ENCODE peak calls at places on chromosome 4, in eight cellular contexts. One of them, this sample, is unnamed.

GRCh38 chr4:40990202-40990898 is 224.0 kb downstream of the APBB2 start:
- DNase-seq in fibroblast of mammary gland: peak; percentile 97
- DNase-seq in fibroblast of lung: peak; percentile 97
- DNase-seq in lower lobe of right lung: no peak
- DNase-seq in foreskin keratinocyte: peak; percentile 96
- DNase-seq in GM12865: peak; percentile 75
- DNase-seq in tibial artery: no peak
- DNase-seq in endothelial cell: no peak
- DNase-seq in this sample: peak; percentile 10

GRCh38 chr4:188190461-188190860 is 51.2 kb downstream of the TRIML1 start:
- DNase-seq in fibroblast of mammary gland: peak; percentile 72
- DNase-seq in fibroblast of lung: peak; percentile 10
- DNase-seq in lower lobe of right lung: no peak
- DNase-seq in foreskin keratinocyte: no peak
- DNase-seq in GM12865: no peak
- DNase-seq in tibial artery: no peak
- DNase-seq in endothelial cell: no peak
- DNase-seq in this sample: no peak

GRCh38 chr4:48543796-48544195 is 53.7 kb downstream of the ZAR1 start:
- DNase-seq in fibroblast of mammary gland: no peak
- DNase-seq in fibroblast of lung: no peak
- DNase-seq in lower lobe of right lung: no peak
- DNase-seq in foreskin keratinocyte: peak; percentile 3
- DNase-seq in GM12865: no peak
- DNase-seq in tibial artery: no peak
- DNase-seq in endothelial cell: no peak
- DNase-seq in this sample: no peak

GRCh38 chr4:76605099-76605563 is 170.1 kb downstream of the SHROOM3 start:
- DNase-seq in fibroblast of mammary gland: peak; percentile 73
- DNase-seq in fibroblast of lung: no peak
- DNase-seq in lower lobe of right lung: no peak
- DNase-seq in foreskin keratinocyte: no peak
- DNase-seq in GM12865: no peak
- DNase-seq in tibial artery: no peak
- DNase-seq in endothelial cell: no peak
- DNase-seq in this sample: no peak

GRCh38 chr4:86543560-86544312 is 50.4 kb upstream of the PTPN13 start:
- DNase-seq in fibroblast of mammary gland: no peak
- DNase-seq in fibroblast of lung: no peak
- DNase-seq in lower lobe of right lung: no peak
- DNase-seq in foreskin keratinocyte: peak; percentile 24
- DNase-seq in GM12865: no peak
- DNase-seq in tibial artery: no peak
- DNase-seq in endothelial cell: no peak
- DNase-seq in this sample: no peak

GRCh38 chr4:127549521-127549920 is 83.2 kb upstream of the INTU start:
- DNase-seq in fibroblast of mammary gland: no peak
- DNase-seq in fibroblast of lung: no peak
- DNase-seq in lower lobe of right lung: no peak
- DNase-seq in foreskin keratinocyte: peak; percentile 9
- DNase-seq in GM12865: no peak
- DNase-seq in tibial artery: no peak
- DNase-seq in endothelial cell: no peak
- DNase-seq in this sample: no peak

GRCh38 chr4:37737456-37737855 is 51.3 kb upstream of the RELL1 start:
- DNase-seq in fibroblast of mammary gland: peak; percentile 88
- DNase-seq in fibroblast of lung: peak; percentile 75
- DNase-seq in lower lobe of right lung: no peak
- DNase-seq in foreskin keratinocyte: peak; percentile 73
- DNase-seq in GM12865: no peak
- DNase-seq in tibial artery: no peak
- DNase-seq in endothelial cell: no peak
- DNase-seq in this sample: no peak

GRCh38 chr4:1584498-1584897 is 99.6 kb downstream of the FAM53A start:
- DNase-seq in fibroblast of mammary gland: no peak
- DNase-seq in fibroblast of lung: no peak
- DNase-seq in lower lobe of right lung: peak; percentile 28
- DNase-seq in foreskin keratinocyte: no peak
- DNase-seq in GM12865: no peak
- DNase-seq in tibial artery: no peak
- DNase-seq in endothelial cell: no peak
- DNase-seq in this sample: no peak

GRCh38 chr4:51830146-51830545 is 12.8 kb upstream of the DCUN1D4 start:
- DNase-seq in fibroblast of mammary gland: no peak
- DNase-seq in fibroblast of lung: no peak
- DNase-seq in lower lobe of right lung: no peak
- DNase-seq in foreskin keratinocyte: no peak
- DNase-seq in GM12865: no peak
- DNase-seq in tibial artery: no peak
- DNase-seq in endothelial cell: no peak
- DNase-seq in this sample: no peak

GRCh38 chr4:17762705-17763104 is 18.7 kb downstream of the FAM184B start:
- DNase-seq in fibroblast of mammary gland: peak; percentile 74
- DNase-seq in fibroblast of lung: peak; percentile 44
- DNase-seq in lower lobe of right lung: no peak
- DNase-seq in foreskin keratinocyte: peak; percentile 82
- DNase-seq in GM12865: peak; percentile 43
- DNase-seq in tibial artery: no peak
- DNase-seq in endothelial cell: no peak
- DNase-seq in this sample: no peak
- TF ChIP-seq CTCF in fibroblast of mammary gland: peak; percentile 37
- TF ChIP-seq CTCF in fibroblast of lung: peak; percentile 35
- TF ChIP-seq CTCF in lower lobe of right lung: peak; percentile 21
- TF ChIP-seq CTCF in foreskin keratinocyte: peak; percentile 75
- TF ChIP-seq CTCF in GM12865: peak; percentile 29
- TF ChIP-seq CTCF in tibial artery: no peak
- TF ChIP-seq CTCF in endothelial cell: no peak
- TF ChIP-seq CTCF in this sample: peak; percentile 30

DNA sequence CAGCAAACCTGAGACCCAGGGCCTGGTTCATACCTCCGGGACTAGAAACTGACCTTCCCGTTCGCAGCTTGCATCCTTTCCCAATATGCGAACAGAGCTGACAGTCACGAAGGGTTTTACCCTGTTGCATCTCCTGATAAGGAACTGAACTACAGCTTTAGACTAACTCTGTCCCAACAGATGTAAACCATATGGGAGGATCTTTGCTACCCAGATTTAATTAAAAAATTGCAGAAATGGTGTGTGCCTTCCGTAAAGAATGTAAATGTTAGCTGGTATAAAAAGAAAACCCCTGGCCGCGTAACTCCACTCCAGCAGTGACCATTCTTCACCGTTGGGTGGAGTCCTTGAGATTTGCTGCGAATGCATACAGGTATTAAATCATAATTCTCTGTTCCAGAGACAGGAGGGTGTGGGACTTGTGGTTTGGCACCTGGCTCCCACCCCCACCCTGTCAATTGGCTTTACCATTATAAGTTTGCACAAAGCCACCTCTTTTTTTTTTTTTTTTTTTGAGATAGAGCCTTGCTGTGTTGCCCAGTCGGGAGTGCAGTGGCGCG is 40.6 kb upstream of the SORCS2 start:
- DNase-seq in fibroblast of mammary gland: no peak
- DNase-seq in fibroblast of lung: no peak
- DNase-seq in lower lobe of right lung: peak; percentile 0
- DNase-seq in foreskin keratinocyte: no peak
- DNase-seq in GM12865: no peak
- DNase-seq in tibial artery: no peak
- DNase-seq in endothelial cell: no peak
- DNase-seq in this sample: no peak
- TF ChIP-seq CTCF in fibroblast of mammary gland: no peak
- TF ChIP-seq CTCF in fibroblast of lung: no peak
- TF ChIP-seq CTCF in lower lobe of right lung: no peak
- TF ChIP-seq CTCF in foreskin keratinocyte: peak; percentile 61
- TF ChIP-seq CTCF in GM12865: no peak
- TF ChIP-seq CTCF in tibial artery: no peak
- TF ChIP-seq CTCF in endothelial cell: no peak
- TF ChIP-seq CTCF in this sample: no peak

GRCh38 chr4:122453384-122454000 is 3.0 kb downstream of the IL2 start:
- DNase-seq in fibroblast of mammary gland: no peak
- DNase-seq in fibroblast of lung: no peak
- DNase-seq in lower lobe of right lung: no peak
- DNase-seq in foreskin keratinocyte: no peak
- DNase-seq in GM12865: no peak
- DNase-seq in tibial artery: no peak
- DNase-seq in endothelial cell: no peak
- DNase-seq in this sample: no peak

GRCh38 chr4:122456228-122457106 is at the start of gene IL2:
- DNase-seq in fibroblast of mammary gland: no peak
- DNase-seq in fibroblast of lung: no peak
- DNase-seq in lower lobe of right lung: no peak
- DNase-seq in foreskin keratinocyte: no peak
- DNase-seq in GM12865: no peak
- DNase-seq in tibial artery: no peak
- DNase-seq in endothelial cell: no peak
- DNase-seq in this sample: no peak

DNA sequence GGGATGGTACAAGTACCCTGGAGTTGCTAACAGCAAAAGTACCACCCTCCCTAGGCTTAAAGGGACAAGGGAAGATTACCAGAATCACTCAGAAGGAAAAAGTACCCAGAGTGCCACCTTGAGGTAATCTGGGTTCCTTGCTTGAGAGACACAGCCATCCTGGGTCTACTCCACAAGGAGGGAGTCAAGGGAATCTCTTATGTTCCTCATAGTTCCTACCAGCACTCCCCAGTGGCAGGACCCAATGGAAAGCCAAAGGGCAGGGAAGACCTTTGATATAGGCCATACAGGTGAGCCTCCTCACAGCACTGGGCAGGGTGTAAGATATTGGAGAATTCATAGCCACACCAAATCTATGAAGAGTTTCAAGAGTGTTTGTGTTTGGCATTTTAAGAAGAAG is 5.7 kb downstream of the IL2 start:
- DNase-seq in fibroblast of mammary gland: peak; percentile 35
- DNase-seq in fibroblast of lung: peak; percentile 33
- DNase-seq in lower lobe of right lung: no peak
- DNase-seq in foreskin keratinocyte: peak; percentile 20
- DNase-seq in GM12865: peak; percentile 19
- DNase-seq in tibial artery: no peak
- DNase-seq in endothelial cell: peak; percentile 14
- DNase-seq in this sample: no peak
- TF ChIP-seq CTCF in fibroblast of mammary gland: peak; percentile 49
- TF ChIP-seq CTCF in fibroblast of lung: peak; percentile 23
- TF ChIP-seq CTCF in lower lobe of right lung: no peak
- TF ChIP-seq CTCF in foreskin keratinocyte: peak; percentile 37
- TF ChIP-seq CTCF in GM12865: no peak
- TF ChIP-seq CTCF in tibial artery: no peak
- TF ChIP-seq CTCF in endothelial cell: no peak
- TF ChIP-seq CTCF in this sample: peak; percentile 22

DNA sequence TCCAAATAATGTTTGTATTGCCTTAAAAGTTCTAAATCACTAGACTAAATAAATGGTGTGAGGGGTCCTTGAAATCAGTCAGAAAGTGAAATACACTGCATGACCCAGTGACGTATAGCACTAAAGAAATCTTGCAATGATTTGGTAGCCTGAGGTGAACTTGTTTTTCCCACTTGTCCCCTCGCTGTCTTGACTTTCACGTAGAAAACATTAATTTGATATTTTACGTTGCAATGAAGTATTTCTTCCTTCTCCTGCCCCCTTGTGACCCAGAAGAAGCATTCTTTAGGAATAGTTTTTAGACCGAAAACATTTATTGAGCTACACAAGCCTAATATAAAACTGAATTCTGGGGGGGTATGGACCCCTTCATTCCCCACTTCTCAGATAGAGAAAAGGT is 3.7 kb downstream of the KLB start:
- DNase-seq in fibroblast of mammary gland: peak; percentile 21
- DNase-seq in fibroblast of lung: peak; percentile 25
- DNase-seq in lower lobe of right lung: no peak
- DNase-seq in foreskin keratinocyte: no peak
- DNase-seq in GM12865: peak; percentile 3
- DNase-seq in tibial artery: no peak
- DNase-seq in endothelial cell: no peak
- DNase-seq in this sample: no peak
- TF ChIP-seq CTCF in fibroblast of mammary gland: peak; percentile 24
- TF ChIP-seq CTCF in fibroblast of lung: peak; percentile 6
- TF ChIP-seq CTCF in lower lobe of right lung: no peak
- TF ChIP-seq CTCF in foreskin keratinocyte: peak; percentile 36
- TF ChIP-seq CTCF in GM12865: peak; percentile 10
- TF ChIP-seq CTCF in tibial artery: peak; percentile 15
- TF ChIP-seq CTCF in endothelial cell: no peak
- TF ChIP-seq CTCF in this sample: peak; percentile 13